ENCODE peak calls at places on chromosomes 11 and 22, in seven cellular contexts. S, Q, F, T, X, N and U are unnamed samples.

GRCh38 chr11:23124249-23124648 is 264.0 kb upstream of the CCDC179 start:
- DNase-seq in F (no peak), N (no peak), X (no peak), S (no peak), Q (no peak), T (no peak), U (peak; percentile 40)

GRCh38 chr22:31497148-31497938 is 1.0 kb downstream of the SFI1 start:
- DNase-seq in F (no peak), N (no peak), Q (no peak), S (no peak), X (no peak), T (no peak), U (no peak)

GRCh38 chr11:78203184-78203583 is 14.5 kb downstream of the USP35 start:
- DNase-seq in N (no peak), F (no peak), T (no peak), S (peak; percentile 43), X (no peak), Q (no peak), U (no peak)

GRCh38 chr11:111283945-111284481 is 14.3 kb upstream of the POU2AF3 start:
- DNase-seq in S (no peak), T (no peak), Q (peak; percentile 36), N (peak; percentile 76), F (no peak), X (no peak), U (no peak)

GRCh38 chr11:2901854-2902783 is 16.5 kb upstream of the CDKN1C start:
- DNase-seq in Q (peak; percentile 99), X (peak; percentile 66), S (peak; percentile 91), F (peak; percentile 99), N (peak; percentile 99), T (peak; percentile 96), U (peak; percentile 79)

GRCh38 chr11:1006762-1007161 is 29.8 kb downstream of the MUC6 start:
- DNase-seq in S (no peak), X (no peak), N (no peak), F (no peak), Q (no peak), T (no peak), U (no peak)

GRCh38 chr11:73308003-73308962 is at the start of gene ARHGEF17:
- DNase-seq in T (peak; percentile 76), Q (peak; percentile 88), S (no peak), F (peak; percentile 92), N (peak; percentile 89), X (no peak), U (peak; percentile 50)

GRCh38 chr22:48939441-48940265 is 888.0 kb downstream of the BRD1 start:
- DNase-seq in F (peak; percentile 71), T (peak; percentile 9), Q (no peak), X (no peak), S (no peak), N (no peak), U (no peak)

GRCh38 chr22:45172872-45173585 is 9.3 kb downstream of the NUP50 start:
- DNase-seq in F (no peak), T (no peak), Q (no peak), N (no peak), S (no peak), X (no peak), U (no peak)

GRCh38 chr11:62883677-62884076 is 3.0 kb downstream of the SLC3A2 start:
- DNase-seq in N (no peak), X (no peak), F (no peak), Q (no peak), S (no peak), T (no peak), U (no peak)
- H3K4me3 ChIP-seq in N (no peak overlapping the region), X (peak overlapping the region; percentile 91), F (no peak overlapping the region), Q (peak overlapping the region; percentile 98), S (peak overlapping the region; percentile 51), T (no peak overlapping the region), U (peak overlapping the region; percentile 85)

DNA sequence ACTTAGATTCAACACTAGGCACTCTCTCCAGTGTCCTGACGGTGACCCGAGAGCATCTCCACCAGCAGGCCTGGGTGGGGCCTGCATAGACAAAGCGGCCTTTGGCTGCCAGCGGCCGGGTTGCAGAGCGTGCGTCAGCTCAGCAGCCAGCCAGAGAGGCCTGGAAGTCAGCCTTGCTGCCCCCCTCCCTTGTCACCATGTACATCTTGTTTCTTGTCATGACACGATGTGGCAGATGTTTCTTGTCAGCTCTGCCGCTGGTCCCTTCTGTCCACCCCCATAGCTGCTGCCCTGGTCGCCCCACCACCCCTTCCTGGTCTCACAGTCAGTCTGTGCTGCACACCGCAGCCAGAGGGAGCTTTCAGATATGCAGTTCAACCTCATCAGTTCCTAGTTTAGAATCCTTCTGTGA is 33.1 kb upstream of the CBX7 start:
- DNase-seq in X (no peak), N (no peak), Q (no peak), T (no peak), S (no peak), F (peak; percentile 91), U (no peak)
- TF ChIP-seq CTCF in X (no peak), N (no peak), Q (peak; percentile 13), T (no peak), S (no peak), F (no peak), U (no peak)

GRCh38 chr11:126837581-126837980 is 163.0 kb downstream of the KIRREL3 start:
- DNase-seq in Q (no peak), X (no peak), S (no peak), N (no peak), T (no peak), F (no peak), U (no peak)
- H3K4me3 ChIP-seq in Q (no peak overlapping the region), X (no peak overlapping the region), S (no peak overlapping the region), N (no peak overlapping the region), T (no peak overlapping the region), F (no peak overlapping the region), U (no peak overlapping the region)

GRCh38 chr11:67045314-67045713 is 11.3 kb upstream of the RHOD start:
- DNase-seq in N (no peak), S (no peak), F (no peak), Q (no peak), T (no peak), X (no peak), U (peak; percentile 84)

GRCh38 chr11:67048515-67048914 is 8.1 kb upstream of the RHOD start:
- DNase-seq in S (no peak), F (peak; percentile 89), N (no peak), X (no peak), Q (no peak), T (no peak), U (no peak)

GRCh38 chr11:67041602-67042001 is 15.0 kb upstream of the RHOD start:
- DNase-seq in T (no peak), N (no peak), Q (no peak), X (no peak), S (no peak), F (no peak), U (no peak)

GRCh38 chr11:67043572-67044329 is 12.9 kb upstream of the RHOD start:
- DNase-seq in N (no peak), Q (no peak), T (no peak), S (no peak), X (no peak), F (no peak), U (no peak)

GRCh38 chr11:67044496-67044895 is 12.2 kb upstream of the RHOD start:
- DNase-seq in T (no peak), Q (no peak), S (no peak), X (no peak), F (no peak), N (no peak), U (no peak)
- TF ChIP-seq CTCF in T (no peak), Q (no peak), S (no peak), X (no peak), F (no peak), N (no peak), U (no peak)